ENCODE peak calls at places on chromosomes 11 and 22, in nine cellular contexts. N, D, L, P, Y, A, B, W and F are unnamed samples.

GRCh38 chr22:42937164-42937854 is 77.6 kb downstream of the PACSIN2 start:
- DNase-seq in L (peak; percentile 78), W (no peak), Y (peak; percentile 84), B (no peak), P (peak; percentile 63), D (no peak), N (no peak), A (peak; percentile 64), F (peak; percentile 76)

GRCh38 chr11:16454284-16454683 is 97.9 kb upstream of the SOX6 start:
- DNase-seq in A (no peak), N (no peak), L (no peak), D (no peak), B (no peak), Y (no peak), W (no peak), P (no peak), F (no peak)

GRCh38 chr11:117517097-117517496 is 189.4 kb downstream of the CEP164 start:
- DNase-seq in W (no peak), P (no peak), B (no peak), A (no peak), D (no peak), Y (no peak), L (no peak), N (no peak), F (no peak)

GRCh38 chr22:39325392-39325932 is 6.0 kb upstream of the RPL3 start:
- DNase-seq in N (no peak), L (no peak), Y (no peak), W (no peak), D (no peak), B (no peak), A (no peak), P (no peak), F (no peak)

GRCh38 chr11:46961041-46961440 is 24.5 kb downstream of the CSTPP1 start:
- DNase-seq in W (no peak), P (no peak), L (no peak), A (no peak), D (no peak), B (no peak), N (no peak), Y (no peak), F (no peak)

GRCh38 chr22:26912985-26913384 is 255.6 kb downstream of the MIAT start:
- DNase-seq in A (no peak), P (no peak), Y (no peak), L (no peak), N (no peak), W (no peak), D (no peak), B (no peak), F (no peak)

GRCh38 chr22:19760652-19761002 is at the start of gene TBX1:
- DNase-seq in D (no peak), L (no peak), A (no peak), W (no peak), B (no peak), N (no peak), P (no peak), Y (no peak), F (no peak)

GRCh38 chr11:109877043-109877442 is 216.1 kb upstream of the ZC3H12C start:
- DNase-seq in N (no peak), B (peak; percentile 7), W (no peak), L (no peak), Y (no peak), A (no peak), D (no peak), P (no peak), F (no peak)

GRCh38 chr11:6197466-6198200 is 1.4 kb upstream of the OR52W1 start:
- DNase-seq in W (no peak), P (no peak), B (no peak), D (no peak), A (no peak), Y (peak; percentile 42), N (no peak), L (no peak), F (no peak)

GRCh38 chr11:68710445-68710844 is 26.1 kb downstream of the GAL start:
- DNase-seq in Y (no peak), B (no peak), N (no peak), A (no peak), L (no peak), P (no peak), D (no peak), W (no peak), F (no peak)

GRCh38 chr11:2311456-2312201 is 9.8 kb downstream of the TSPAN32 start:
- DNase-seq in P (no peak), B (no peak), D (no peak), A (no peak), L (no peak), Y (no peak), N (peak; percentile 72), W (no peak), F (no peak)

GRCh38 chr22:31683181-31684105 is 21.4 kb upstream of the PISD start:
- DNase-seq in B (no peak), N (no peak), W (no peak), P (no peak), L (no peak), D (no peak), A (no peak), Y (no peak), F (no peak)

GRCh38 chr11:94417386-94417987 is 16.3 kb upstream of the GPR83 start:
- DNase-seq in P (no peak), D (peak; percentile 11), W (no peak), Y (peak; percentile 63), N (no peak), B (no peak), A (no peak), L (no peak), F (no peak)

GRCh38 chr11:85947431-85948272 is 92.5 kb downstream of the CCDC83 start:
- DNase-seq in A (no peak), Y (peak; percentile 83), D (no peak), P (no peak), B (no peak), L (no peak), N (no peak), W (no peak), F (no peak)

GRCh38 chr22:37566903-37567798 is 6.9 kb downstream of the CDC42EP1 start:
- DNase-seq in P (peak; percentile 75), W (peak; percentile 77), L (peak; percentile 84), A (peak; percentile 86), N (peak; percentile 91), B (peak; percentile 88), D (peak; percentile 85), Y (peak; percentile 62), F (peak; percentile 96)

GRCh38 chr11:47270331-47271271 is 668 bp downstream of the MADD start:
- DNase-seq in W (no peak), B (no peak), N (no peak), L (no peak), P (peak; percentile 46), A (peak; percentile 62), Y (peak; percentile 62), D (peak; percentile 45), F (peak; percentile 53)

GRCh38 chr11:45331839-45332485 is 45.8 kb upstream of the SYT13 start:
- DNase-seq in N (no peak), B (no peak), L (no peak), D (no peak), P (no peak), W (no peak), Y (no peak), A (no peak), F (no peak)

GRCh38 chr11:45334410-45334809 is 48.3 kb upstream of the SYT13 start:
- DNase-seq in D (no peak), P (no peak), N (no peak), W (no peak), L (no peak), Y (no peak), B (no peak), A (no peak), F (no peak)

GRCh38 chr11:45333023-45333422 is 46.9 kb upstream of the SYT13 start:
- DNase-seq in W (no peak), A (no peak), L (no peak), N (no peak), B (no peak), D (no peak), Y (no peak), P (no peak), F (no peak)

GRCh38 chr11:45333506-45333971 is 47.4 kb upstream of the SYT13 start:
- DNase-seq in D (no peak), A (no peak), N (no peak), B (no peak), Y (peak; percentile 43), L (no peak), P (peak; percentile 75), W (no peak), F (peak; percentile 31)

GRCh38 chr11:45332486-45332934 is 46.4 kb upstream of the SYT13 start:
- DNase-seq in Y (peak; percentile 30), D (peak; percentile 67), L (no peak), A (peak; percentile 30), W (no peak), P (no peak), B (peak; percentile 57), N (no peak), F (peak; percentile 38)
- TF ChIP-seq CTCF in Y (peak; percentile 65), D (peak; percentile 55), L (peak; percentile 95), A (peak; percentile 55), W (peak; percentile 93), P (peak; percentile 91), B (peak; percentile 80), N (peak; percentile 72), F (peak; percentile 82)

GRCh38 chr22:30445438-30445936 is 19.9 kb downstream of the MTFP1 start:
- DNase-seq in B (no peak), N (no peak), W (no peak), A (peak; percentile 58), L (no peak), Y (no peak), P (no peak), D (no peak), F (no peak)
- TF ChIP-seq CTCF in B (no peak), N (no peak), W (no peak), A (no peak), L (peak; percentile 30), Y (no peak), P (no peak), D (no peak), F (peak; percentile 1)

DNA sequence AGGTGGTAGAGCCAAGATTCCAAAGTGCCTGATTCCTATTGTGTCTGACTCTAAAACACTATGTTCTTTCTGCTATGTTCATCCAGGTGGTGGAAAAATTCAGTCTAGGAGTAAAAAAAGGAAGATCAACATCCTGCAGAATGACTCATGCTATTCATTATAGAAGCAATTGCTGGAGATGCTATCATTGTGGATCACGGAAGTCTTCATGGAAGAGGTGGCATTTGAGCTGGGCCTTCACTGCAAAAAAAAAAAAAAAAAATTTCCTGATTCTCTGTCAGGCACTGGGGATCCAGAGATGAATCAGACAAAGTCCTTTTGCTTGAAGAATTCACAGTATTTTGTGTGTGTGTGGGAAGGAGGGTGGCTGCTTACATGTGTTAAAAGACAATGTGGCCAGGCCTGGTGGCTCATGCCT is 1.4 kb upstream of the UVRAG start:
- DNase-seq in Y (no peak), B (no peak), W (no peak), D (no peak), A (no peak), N (no peak), L (no peak), P (no peak), F (no peak)
- TF ChIP-seq CTCF in Y (no peak), B (no peak), W (no peak), D (no peak), A (no peak), N (no peak), L (no peak), P (no peak), F (no peak)

DNA sequence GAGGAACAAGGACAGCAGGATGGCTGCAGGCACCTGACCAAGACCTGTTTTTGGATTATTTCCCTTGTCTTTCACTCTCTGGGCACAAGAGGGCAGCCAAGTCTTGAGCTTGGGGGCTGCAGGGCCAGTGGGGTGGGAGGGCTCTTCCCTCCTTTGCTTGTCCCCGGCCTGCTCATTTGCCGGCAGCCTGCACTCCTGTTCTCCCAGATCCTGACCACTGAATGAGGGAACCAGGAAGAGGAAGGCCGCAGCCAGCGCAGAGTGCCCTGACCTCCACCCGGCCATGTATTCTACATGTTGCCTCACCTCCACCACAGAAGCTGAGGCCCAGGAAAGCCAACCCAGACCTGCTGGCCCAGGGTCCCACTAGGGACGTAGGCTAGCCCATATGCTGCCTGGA is 15.5 kb upstream of the NNMT start:
- DNase-seq in W (no peak), D (peak; percentile 84), L (no peak), B (peak; percentile 75), N (no peak), Y (peak; percentile 87), A (peak; percentile 38), P (peak; percentile 64), F (peak; percentile 59)
- TF ChIP-seq CTCF in W (peak; percentile 57), D (peak; percentile 70), L (peak; percentile 20), B (peak; percentile 79), N (peak; percentile 17), Y (peak; percentile 71), A (peak; percentile 65), P (peak; percentile 70), F (peak; percentile 42)